ENCODE peak calls at places on chromosomes 6 and 20, in ten cellular contexts. G is psoas muscle; B is ovary; M is HCT116; Q is GM23248; W is GM23338; A is esophagus squamous epithelium; I is pancreas; N is PC-9; K is CD4-positive, CD25-positive, alpha-beta regulatory T cell. L is an unnamed sample. For H3K4me1, the result is how much of the 10 kb centered on the place peaks cover.

GRCh38 chr6:71468841-71469750 is 180.5 kb downstream of the OGFRL1 start:
- DNase-seq in G (no peak), B (no peak), M (no peak), Q (peak), W (no peak), A (no peak), I (no peak), N (peak), K (no peak), L (no peak)

GRCh38 chr6:161658216-161658615 is 384.4 kb upstream of the AGPAT4 start:
- DNase-seq in G (no peak), B (no peak), M (no peak), Q (no peak), W (no peak), A (no peak), I (no peak), N (no peak), K (no peak), L (no peak)

GRCh38 chr6:21592953-21593352 is 598 bp upstream of the SOX4 start:
- DNase-seq in G (no peak), B (no peak), M (no peak), Q (no peak), W (no peak), A (no peak), I (no peak), N (no peak), K (no peak), L (no peak)

GRCh38 chr6:52362443-52363221 is 681 bp downstream of the PAQR8 start:
- DNase-seq in G (peak), B (peak), M (no peak), Q (peak), W (peak), A (no peak), I (peak), N (no peak), K (peak), L (no peak)

GRCh38 chr20:59123011-59123676 is 40.5 kb upstream of the ZNF831 start:
- DNase-seq in G (no peak), B (no peak), M (no peak), Q (no peak), W (no peak), A (no peak), I (no peak), N (no peak), K (no peak), L (no peak)

GRCh38 chr6:160030103-160030502 is 61.2 kb downstream of the IGF2R start:
- DNase-seq in G (peak), B (peak), M (no peak), Q (peak), W (peak), A (no peak), I (peak), N (no peak), K (no peak), L (no peak)

GRCh38 chr6:127069659-127070279 is 48.7 kb upstream of the RSPO3 start:
- DNase-seq in G (no peak), B (no peak), M (peak), Q (peak), W (peak), A (no peak), I (no peak), N (no peak), K (no peak), L (peak)

GRCh38 chr6:75818061-75818855 is 69.2 kb downstream of the MYO6 start:
- DNase-seq in G (no peak), B (no peak), M (no peak), Q (peak), W (no peak), A (no peak), I (no peak), N (no peak), K (no peak), L (no peak)

GRCh38 chr6:164133095-164133494 is 718.6 kb downstream of the QKI start:
- DNase-seq in G (no peak), B (no peak), M (peak), Q (peak), W (no peak), A (no peak), I (no peak), N (no peak), K (no peak), L (no peak)

GRCh38 chr20:34997171-34997570 is 41.5 kb downstream of the MYH7B start:
- DNase-seq in G (no peak), B (peak), M (no peak), Q (no peak), W (peak), A (no peak), I (no peak), N (no peak), K (no peak), L (no peak)

GRCh38 chr20:4613718-4614620 is 107.7 kb upstream of the PRND start:
- DNase-seq in G (no peak), B (no peak), M (peak), Q (peak), W (peak), A (peak), I (no peak), N (peak), K (peak), L (peak)

GRCh38 chr6:170224694-170225660 is 65.9 kb downstream of the DLL1 start:
- DNase-seq in G (no peak), B (no peak), M (no peak), Q (peak), W (no peak), A (no peak), I (peak), N (peak), K (no peak), L (no peak)

GRCh38 chr6:142885182-142885867 is 59.7 kb downstream of the HIVEP2 start:
- DNase-seq in G (no peak), B (peak), M (peak), Q (peak), W (peak), A (no peak), I (no peak), N (peak), K (peak), L (peak)

DNA sequence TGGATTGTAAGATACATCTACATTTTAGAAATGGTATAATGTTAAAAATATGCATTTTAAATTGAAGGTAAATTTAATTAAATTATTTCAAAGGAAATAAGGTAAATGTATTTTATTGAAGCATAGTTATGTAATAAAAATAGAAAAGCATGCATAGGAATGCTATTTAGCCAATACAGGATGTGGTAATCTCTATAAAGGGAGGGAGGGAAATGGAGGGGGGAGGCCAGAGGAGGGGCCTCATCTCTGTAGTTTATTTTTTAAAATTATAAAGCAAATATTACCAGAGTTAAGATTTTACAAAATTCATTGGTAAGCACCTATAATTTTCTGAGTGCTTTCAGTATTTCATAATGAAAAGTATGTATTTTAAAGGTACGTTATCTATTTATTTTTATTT is 27.2 kb downstream of the SLC16A10 start:
- DNase-seq in G (no peak), B (no peak), M (no peak), Q (no peak), W (no peak), A (no peak), I (no peak), N (no peak), K (no peak), L (no peak)
- H3K27ac ChIP-seq in G (peak), B (no peak), M (no peak), Q (no peak), W (no peak), A (no peak), I (no peak), N (no peak), K (peak), L (no peak)

GRCh38 chr6:166617359-166617758 is 9.7 kb downstream of the RPS6KA2 start:
- DNase-seq in G (no peak), B (no peak), M (no peak), Q (no peak), W (no peak), A (no peak), I (no peak), N (no peak), K (no peak), L (no peak)

GRCh38 chr6:166618866-166619761 is 7.9 kb downstream of the RPS6KA2 start:
- DNase-seq in G (no peak), B (no peak), M (no peak), Q (peak), W (no peak), A (no peak), I (no peak), N (peak), K (no peak), L (no peak)

GRCh38 chr6:166616261-166617226 is 10.5 kb downstream of the RPS6KA2 start:
- DNase-seq in G (no peak), B (no peak), M (no peak), Q (no peak), W (no peak), A (no peak), I (no peak), N (no peak), K (no peak), L (no peak)

GRCh38 chr6:166619912-166620311 is 7.1 kb downstream of the RPS6KA2 start:
- DNase-seq in G (no peak), B (no peak), M (no peak), Q (peak), W (no peak), A (no peak), I (no peak), N (peak), K (no peak), L (no peak)

DNA sequence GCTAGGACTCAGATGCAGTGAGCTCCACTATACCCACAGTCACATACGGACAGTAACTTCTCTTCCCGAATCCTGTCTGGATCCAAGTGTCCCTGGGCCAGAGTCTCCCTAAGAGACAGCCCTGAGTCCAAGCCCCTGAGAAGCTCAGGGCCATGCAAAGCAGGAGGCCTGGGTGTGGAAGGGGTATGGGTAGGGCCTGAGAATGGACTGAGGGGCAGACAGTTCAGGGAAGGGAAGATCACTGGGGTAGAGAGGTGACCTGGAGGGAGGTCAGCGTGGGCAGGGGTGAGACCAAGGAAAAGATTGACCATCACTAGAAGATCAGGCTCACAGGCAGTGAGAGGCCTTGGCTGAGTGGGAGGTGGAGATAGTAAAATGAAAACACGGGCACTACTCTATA is 8.8 kb downstream of the RPS6KA2 start:
- DNase-seq in G (no peak), B (no peak), M (no peak), Q (no peak), W (no peak), A (no peak), I (no peak), N (no peak), K (no peak), L (no peak)
- H3K4me1 ChIP-seq in G (half or more), B (under half), M (under half), Q (half or more), W (under half), A (half or more), I (under half), N (under half), K (under half), L (under half)

DNA sequence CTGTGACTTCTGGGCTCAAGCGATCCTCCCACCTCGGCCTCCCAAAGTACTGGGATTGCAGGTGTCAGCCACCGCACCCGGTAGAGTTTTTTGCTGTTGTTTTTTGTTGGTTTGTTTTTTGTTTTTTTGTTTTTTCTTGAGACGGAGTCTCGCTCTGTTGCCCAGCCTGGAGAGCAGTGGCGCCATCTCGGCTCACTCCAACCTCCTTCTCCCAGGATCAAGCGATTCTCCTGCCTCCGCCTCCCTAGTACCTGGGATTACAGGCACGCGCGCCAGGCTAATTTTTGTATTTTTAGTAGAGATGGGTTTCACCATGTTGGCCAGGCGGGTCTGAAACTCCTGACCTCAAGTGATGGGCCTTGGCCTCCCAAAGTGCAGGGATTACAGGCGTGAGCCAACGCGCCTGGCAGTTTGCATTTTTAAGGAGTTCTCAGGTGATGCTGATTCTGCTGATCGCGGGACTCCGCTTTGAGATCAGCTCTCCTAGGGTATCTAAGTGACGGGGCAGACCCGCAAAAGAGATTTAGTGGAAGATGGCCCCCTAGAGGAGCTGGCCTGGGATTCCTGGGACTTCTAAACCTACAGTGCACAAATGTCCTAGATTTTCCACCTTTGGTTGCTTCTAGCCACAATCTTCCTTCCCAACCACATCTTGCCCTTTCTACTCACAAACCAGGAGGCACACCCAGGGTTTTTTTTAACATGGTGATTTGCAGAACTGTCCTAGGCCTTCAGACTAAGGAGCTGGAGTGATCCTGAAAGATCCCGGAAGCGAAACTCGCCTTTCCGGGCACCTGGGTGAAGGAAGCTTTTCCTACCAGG is 45.2 kb downstream of the DPPA5 start:
- DNase-seq in G (no peak), B (no peak), M (peak), Q (no peak), W (peak), A (no peak), I (no peak), N (peak), K (no peak), L (no peak)
- H3K4me3 ChIP-seq in G (peak), B (peak), M (peak), Q (peak), W (peak), A (peak), I (peak), N (peak), K (peak), L (peak)

DNA sequence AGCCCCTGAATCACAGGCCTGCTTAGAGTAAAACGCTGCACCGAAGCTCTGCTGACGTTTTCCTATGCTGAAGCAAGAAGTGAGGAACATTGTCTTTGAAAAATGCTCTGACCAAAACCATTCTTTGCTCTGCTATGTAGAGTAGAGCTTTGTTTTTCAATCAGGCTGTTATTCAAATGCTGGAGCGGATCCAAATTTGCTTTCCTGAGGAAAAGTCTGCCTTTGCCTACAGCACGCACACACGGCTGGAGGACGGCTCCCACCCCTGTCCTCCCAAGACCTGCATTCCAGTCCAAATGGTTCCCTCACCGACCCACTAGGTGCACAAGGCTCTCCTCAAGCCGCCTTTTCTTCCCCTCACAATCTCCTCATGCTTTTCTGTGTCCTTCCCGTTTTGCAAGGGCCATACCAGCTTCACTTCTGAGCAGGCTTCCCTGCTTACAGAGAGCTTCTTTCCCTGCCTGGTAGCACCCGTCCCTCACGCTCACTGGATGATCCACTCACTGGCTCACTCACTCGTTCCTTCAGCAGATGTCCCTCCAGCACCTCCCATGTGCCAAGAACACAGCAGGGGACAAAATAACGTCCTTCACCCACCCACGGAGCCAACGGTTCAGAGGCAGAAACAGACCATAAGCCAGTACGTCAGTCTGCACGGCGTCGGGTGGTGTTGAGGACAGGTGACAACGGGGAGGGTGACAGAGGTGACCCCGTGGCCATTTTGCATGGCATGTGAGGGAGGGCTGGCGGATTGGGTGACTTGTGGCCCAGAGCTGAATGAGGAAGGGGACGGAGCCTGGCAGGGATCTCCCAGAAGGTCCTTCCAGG is 137.9 kb upstream of the NEDD9 start:
- DNase-seq in G (no peak), B (no peak), M (no peak), Q (no peak), W (peak), A (no peak), I (no peak), N (no peak), K (no peak), L (no peak)
- H3K27ac ChIP-seq in G (peak), B (no peak), M (no peak), Q (no peak), W (no peak), A (no peak), I (no peak), N (no peak), K (peak), L (no peak)

GRCh38 chr6:6317386-6317785 is 3.1 kb downstream of the F13A1 start:
- DNase-seq in G (no peak), B (no peak), M (no peak), Q (no peak), W (no peak), A (no peak), I (no peak), N (no peak), K (no peak), L (no peak)
- H3K4me1 ChIP-seq in G (under half), B (under half), M (under half), Q (under half), W (under half), A (under half), I (under half), N (under half), K (under half), L (under half)

GRCh38 chr6:28741363-28741762 is 182.4 kb downstream of the TRIM27 start:
- DNase-seq in G (no peak), B (no peak), M (no peak), Q (no peak), W (no peak), A (no peak), I (no peak), N (no peak), K (no peak), L (no peak)

GRCh38 chr6:28743271-28743789 is 180.5 kb downstream of the TRIM27 start:
- DNase-seq in G (no peak), B (no peak), M (no peak), Q (no peak), W (no peak), A (no peak), I (no peak), N (no peak), K (no peak), L (no peak)

GRCh38 chr6:28738396-28738765 is 185.4 kb downstream of the TRIM27 start:
- DNase-seq in G (no peak), B (no peak), M (no peak), Q (no peak), W (peak), A (no peak), I (no peak), N (no peak), K (no peak), L (no peak)

GRCh38 chr6:28747083-28747630 is 176.6 kb downstream of the TRIM27 start:
- DNase-seq in G (no peak), B (no peak), M (no peak), Q (no peak), W (no peak), A (no peak), I (no peak), N (no peak), K (no peak), L (no peak)

GRCh38 chr6:28742668-28743270 is 181.0 kb downstream of the TRIM27 start:
- DNase-seq in G (no peak), B (no peak), M (peak), Q (peak), W (peak), A (no peak), I (no peak), N (peak), K (no peak), L (no peak)
- H3K4me3 ChIP-seq in G (no peak), B (no peak), M (peak), Q (no peak), W (peak), A (no peak), I (no peak), N (peak), K (no peak), L (peak)

L was measured in iPS DF 6.9.